ENCODE peak calls at places on chromosomes 12 and 14, in five cellular contexts. G, N, U, Z and D are unnamed samples.
A peak's percentile ranks its signal among the peaks of the same experiment; 100 is the strongest.

GRCh38 chr14:30132201-30132600 is 204.6 kb upstream of the PRKD1 start:
- DNase-seq in U (no peak), G (no peak), Z (no peak), N (no peak), D (no peak)

GRCh38 chr14:36505892-36506731 is 13.9 kb downstream of the NKX2-1 start:
- DNase-seq in Z (no peak), G (peak; percentile 71), U (no peak), N (no peak), D (no peak)

GRCh38 chr14:55416866-55417265 is 5.2 kb upstream of the ATG14 start:
- DNase-seq in G (peak; percentile 50), N (no peak), U (peak; percentile 30), Z (no peak), D (no peak)

GRCh38 chr14:54652188-54652889 is 85.4 kb downstream of the SAMD4A start:
- DNase-seq in Z (no peak), G (peak; percentile 59), N (no peak), U (peak; percentile 99), D (peak; percentile 2)

GRCh38 chr12:14952295-14952995 is 9.0 kb downstream of the ARHGDIB start:
- DNase-seq in Z (no peak), G (no peak), N (no peak), U (peak; percentile 99), D (no peak)

GRCh38 chr12:51190820-51191219 is 17.9 kb upstream of the TFCP2 start:
- DNase-seq in Z (no peak), G (no peak), U (no peak), N (no peak), D (no peak)

GRCh38 chr12:116665666-116666304 is 72.1 kb downstream of the SPRING1 start:
- DNase-seq in N (no peak), Z (no peak), U (peak; percentile 15), G (no peak), D (no peak)

GRCh38 chr12:119649202-119649808 is 18.6 kb upstream of the PRKAB1 start:
- DNase-seq in N (no peak), Z (no peak), G (no peak), U (peak; percentile 38), D (no peak)

GRCh38 chr14:70317969-70318634 is 41.4 kb downstream of the COX16 start:
- DNase-seq in U (peak; percentile 71), G (peak; percentile 49), Z (no peak), N (no peak), D (no peak)

GRCh38 chr12:69059465-69060457 is 126.8 kb upstream of the CPM start:
- DNase-seq in N (no peak), Z (no peak), G (no peak), U (peak; percentile 62), D (no peak)

GRCh38 chr14:63901434-63902085 is 48.8 kb downstream of the SYNE2 start:
- DNase-seq in G (no peak), Z (no peak), U (no peak), N (no peak), D (no peak)

GRCh38 chr14:21072102-21072501 is 2.0 kb downstream of the ARHGEF40 start:
- DNase-seq in N (no peak), Z (no peak), G (no peak), U (no peak), D (no peak)

GRCh38 chr14:68784995-68785816 is 7.7 kb downstream of the ZFP36L1 start:
- DNase-seq in Z (no peak), U (peak; percentile 69), G (no peak), N (peak; percentile 8), D (no peak)